ENCODE peak calls at places on chromosomes 5 and 9, in eight cellular contexts. One of them, this sample, is unnamed.
A peak's percentile ranks its signal among the peaks of the same experiment; 100 is the strongest.

GRCh38 chr5:96275051-96275450 is 158.0 kb downstream of the PCSK1 start:
- DNase-seq in body of pancreas: no peak
- DNase-seq in transverse colon: no peak
- DNase-seq in kidney: no peak
- DNase-seq in fibroblast of the aortic adventitia: no peak
- DNase-seq in epithelial cell of esophagus: no peak
- DNase-seq in HCT116: no peak
- DNase-seq in upper lobe of right lung: no peak
- DNase-seq in this sample: no peak

GRCh38 chr9:36818965-36819870 is 214.8 kb downstream of the PAX5 start:
- DNase-seq in body of pancreas: no peak
- DNase-seq in upper lobe of right lung: peak; percentile 55
- DNase-seq in kidney: peak; percentile 75
- DNase-seq in transverse colon: no peak
- DNase-seq in epithelial cell of esophagus: no peak
- DNase-seq in fibroblast of the aortic adventitia: no peak
- DNase-seq in HCT116: no peak
- DNase-seq in this sample: no peak

GRCh38 chr9:34331191-34331590 is 1.8 kb downstream of the NUDT2 start:
- DNase-seq in transverse colon: no peak
- DNase-seq in body of pancreas: no peak
- DNase-seq in fibroblast of the aortic adventitia: no peak
- DNase-seq in upper lobe of right lung: no peak
- DNase-seq in epithelial cell of esophagus: no peak
- DNase-seq in HCT116: no peak
- DNase-seq in kidney: no peak
- DNase-seq in this sample: no peak

GRCh38 chr5:60507687-60508086 is 192.3 kb downstream of the DEPDC1B start:
- DNase-seq in upper lobe of right lung: no peak
- DNase-seq in epithelial cell of esophagus: no peak
- DNase-seq in body of pancreas: no peak
- DNase-seq in kidney: no peak
- DNase-seq in transverse colon: no peak
- DNase-seq in fibroblast of the aortic adventitia: peak; percentile 52
- DNase-seq in HCT116: no peak
- DNase-seq in this sample: no peak

GRCh38 chr5:1343931-1344901 is 683 bp downstream of the CLPTM1L start:
- DNase-seq in HCT116: no peak
- DNase-seq in transverse colon: no peak
- DNase-seq in body of pancreas: no peak
- DNase-seq in upper lobe of right lung: no peak
- DNase-seq in fibroblast of the aortic adventitia: no peak
- DNase-seq in kidney: peak; percentile 77
- DNase-seq in epithelial cell of esophagus: peak; percentile 24
- DNase-seq in this sample: no peak

GRCh38 chr9:120761011-120761410 is 32.2 kb downstream of the FBXW2 start:
- DNase-seq in kidney: no peak
- DNase-seq in HCT116: no peak
- DNase-seq in upper lobe of right lung: no peak
- DNase-seq in transverse colon: no peak
- DNase-seq in epithelial cell of esophagus: no peak
- DNase-seq in body of pancreas: no peak
- DNase-seq in fibroblast of the aortic adventitia: no peak
- DNase-seq in this sample: no peak

GRCh38 chr5:139746691-139747582 is 48.7 kb upstream of the PSD2 start:
- DNase-seq in HCT116: no peak
- DNase-seq in upper lobe of right lung: no peak
- DNase-seq in transverse colon: peak; percentile 46
- DNase-seq in kidney: peak; percentile 87
- DNase-seq in body of pancreas: peak; percentile 28
- DNase-seq in epithelial cell of esophagus: no peak
- DNase-seq in fibroblast of the aortic adventitia: peak; percentile 14
- DNase-seq in this sample: no peak

GRCh38 chr9:121322037-121322736 is 47.9 kb downstream of the STOM start:
- DNase-seq in transverse colon: no peak
- DNase-seq in upper lobe of right lung: no peak
- DNase-seq in body of pancreas: no peak
- DNase-seq in epithelial cell of esophagus: peak; percentile 98
- DNase-seq in HCT116: peak; percentile 44
- DNase-seq in fibroblast of the aortic adventitia: peak; percentile 98
- DNase-seq in kidney: no peak
- DNase-seq in this sample: peak; percentile 94

GRCh38 chr9:124812401-124813016 is 35.6 kb downstream of the OLFML2A start:
- DNase-seq in transverse colon: peak; percentile 47
- DNase-seq in kidney: peak; percentile 68
- DNase-seq in upper lobe of right lung: no peak
- DNase-seq in HCT116: peak; percentile 84
- DNase-seq in epithelial cell of esophagus: peak; percentile 90
- DNase-seq in body of pancreas: no peak
- DNase-seq in fibroblast of the aortic adventitia: peak; percentile 93
- DNase-seq in this sample: peak; percentile 82

GRCh38 chr5:59380350-59380951 is 513.1 kb downstream of the PDE4D start:
- DNase-seq in epithelial cell of esophagus: peak; percentile 68
- DNase-seq in fibroblast of the aortic adventitia: peak; percentile 73
- DNase-seq in kidney: no peak
- DNase-seq in body of pancreas: no peak
- DNase-seq in HCT116: peak; percentile 37
- DNase-seq in transverse colon: no peak
- DNase-seq in upper lobe of right lung: no peak
- DNase-seq in this sample: peak; percentile 92

GRCh38 chr9:120109242-120109641 is 470.7 kb downstream of the CDK5RAP2 start:
- DNase-seq in upper lobe of right lung: no peak
- DNase-seq in transverse colon: no peak
- DNase-seq in HCT116: peak; percentile 44
- DNase-seq in fibroblast of the aortic adventitia: no peak
- DNase-seq in epithelial cell of esophagus: no peak
- DNase-seq in kidney: no peak
- DNase-seq in body of pancreas: no peak
- DNase-seq in this sample: no peak

GRCh38 chr9:135223831-135224230 is 136.4 kb downstream of the OLFM1 start:
- DNase-seq in HCT116: no peak
- DNase-seq in upper lobe of right lung: peak; percentile 61
- DNase-seq in transverse colon: no peak
- DNase-seq in kidney: peak; percentile 45
- DNase-seq in body of pancreas: no peak
- DNase-seq in epithelial cell of esophagus: no peak
- DNase-seq in fibroblast of the aortic adventitia: no peak
- DNase-seq in this sample: no peak

GRCh38 chr9:135226369-135227050 is 139.0 kb downstream of the OLFM1 start:
- DNase-seq in fibroblast of the aortic adventitia: no peak
- DNase-seq in body of pancreas: no peak
- DNase-seq in kidney: peak; percentile 38
- DNase-seq in transverse colon: no peak
- DNase-seq in upper lobe of right lung: peak; percentile 40
- DNase-seq in HCT116: no peak
- DNase-seq in epithelial cell of esophagus: no peak
- DNase-seq in this sample: no peak

GRCh38 chr9:135224921-135225541 is 137.6 kb downstream of the OLFM1 start:
- DNase-seq in epithelial cell of esophagus: no peak
- DNase-seq in HCT116: no peak
- DNase-seq in upper lobe of right lung: peak; percentile 61
- DNase-seq in kidney: peak; percentile 57
- DNase-seq in transverse colon: no peak
- DNase-seq in fibroblast of the aortic adventitia: no peak
- DNase-seq in body of pancreas: no peak
- DNase-seq in this sample: no peak

GRCh38 chr9:135224286-135224871 is 136.9 kb downstream of the OLFM1 start:
- DNase-seq in HCT116: no peak
- DNase-seq in fibroblast of the aortic adventitia: no peak
- DNase-seq in epithelial cell of esophagus: no peak
- DNase-seq in transverse colon: no peak
- DNase-seq in body of pancreas: peak; percentile 88
- DNase-seq in upper lobe of right lung: peak; percentile 82
- DNase-seq in kidney: peak; percentile 60
- DNase-seq in this sample: no peak

DNA sequence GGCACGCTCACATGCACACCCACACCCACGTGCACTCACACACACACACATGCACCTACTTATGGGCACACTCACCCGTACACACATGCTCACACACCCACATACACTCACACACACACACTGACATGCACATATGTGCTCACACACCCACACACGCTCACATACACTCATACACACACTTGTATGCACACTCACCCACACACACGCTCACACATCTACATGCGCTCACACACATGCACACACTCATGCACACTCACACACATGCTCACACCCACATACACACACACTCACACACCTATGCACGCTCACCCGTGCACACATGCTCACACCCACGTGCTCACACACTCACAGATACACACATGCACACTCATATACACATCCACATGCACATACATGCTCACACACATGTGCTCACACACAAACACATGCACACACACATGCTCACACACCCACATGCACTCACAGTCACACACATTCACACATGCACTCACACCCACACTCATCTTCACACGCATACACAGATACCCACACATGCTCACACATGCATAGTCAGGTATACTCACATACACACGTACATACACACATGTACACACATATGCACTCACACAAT is 138.3 kb downstream of the OLFM1 start:
- DNase-seq in body of pancreas: no peak
- DNase-seq in transverse colon: no peak
- DNase-seq in HCT116: no peak
- DNase-seq in upper lobe of right lung: no peak
- DNase-seq in epithelial cell of esophagus: no peak
- DNase-seq in fibroblast of the aortic adventitia: no peak
- DNase-seq in kidney: peak; percentile 9
- DNase-seq in this sample: no peak
- H3K4me3 ChIP-seq in body of pancreas: no peak overlapping the region
- H3K4me3 ChIP-seq in transverse colon: no peak overlapping the region
- H3K4me3 ChIP-seq in HCT116: no peak overlapping the region
- H3K4me3 ChIP-seq in upper lobe of right lung: no peak overlapping the region
- H3K4me3 ChIP-seq in epithelial cell of esophagus: no peak overlapping the region
- H3K4me3 ChIP-seq in fibroblast of the aortic adventitia: no peak overlapping the region
- H3K4me3 ChIP-seq in kidney: no peak overlapping the region
- H3K4me3 ChIP-seq in this sample: no peak overlapping the region

GRCh38 chr9:105316703-105317102 is 72.3 kb downstream of the SLC44A1 start:
- DNase-seq in transverse colon: no peak
- DNase-seq in upper lobe of right lung: no peak
- DNase-seq in HCT116: no peak
- DNase-seq in body of pancreas: no peak
- DNase-seq in fibroblast of the aortic adventitia: no peak
- DNase-seq in kidney: no peak
- DNase-seq in epithelial cell of esophagus: no peak
- DNase-seq in this sample: no peak
- TF ChIP-seq CTCF in transverse colon: no peak
- TF ChIP-seq CTCF in upper lobe of right lung: no peak
- TF ChIP-seq CTCF in HCT116: no peak
- TF ChIP-seq CTCF in body of pancreas: no peak
- TF ChIP-seq CTCF in fibroblast of the aortic adventitia: no peak
- TF ChIP-seq CTCF in kidney: no peak
- TF ChIP-seq CTCF in epithelial cell of esophagus: no peak
- TF ChIP-seq CTCF in this sample: no peak

GRCh38 chr5:120614512-120614911 is 150.4 kb downstream of the PRR16 start:
- DNase-seq in epithelial cell of esophagus: peak; percentile 62
- DNase-seq in body of pancreas: no peak
- DNase-seq in upper lobe of right lung: no peak
- DNase-seq in fibroblast of the aortic adventitia: peak; percentile 85
- DNase-seq in transverse colon: no peak
- DNase-seq in HCT116: no peak
- DNase-seq in kidney: no peak
- DNase-seq in this sample: no peak
- H3K4me3 ChIP-seq in epithelial cell of esophagus: no peak overlapping the region
- H3K4me3 ChIP-seq in body of pancreas: no peak overlapping the region
- H3K4me3 ChIP-seq in upper lobe of right lung: no peak overlapping the region
- H3K4me3 ChIP-seq in fibroblast of the aortic adventitia: no peak overlapping the region
- H3K4me3 ChIP-seq in transverse colon: no peak overlapping the region
- H3K4me3 ChIP-seq in HCT116: no peak overlapping the region
- H3K4me3 ChIP-seq in kidney: no peak overlapping the region
- H3K4me3 ChIP-seq in this sample: no peak overlapping the region

GRCh38 chr9:70452365-70452764 is 37.9 kb upstream of the KLF9 start:
- DNase-seq in upper lobe of right lung: no peak
- DNase-seq in kidney: no peak
- DNase-seq in body of pancreas: no peak
- DNase-seq in fibroblast of the aortic adventitia: no peak
- DNase-seq in transverse colon: no peak
- DNase-seq in HCT116: no peak
- DNase-seq in epithelial cell of esophagus: no peak
- DNase-seq in this sample: no peak
- TF ChIP-seq CTCF in upper lobe of right lung: no peak
- TF ChIP-seq CTCF in kidney: no peak
- TF ChIP-seq CTCF in body of pancreas: no peak
- TF ChIP-seq CTCF in fibroblast of the aortic adventitia: no peak
- TF ChIP-seq CTCF in transverse colon: no peak
- TF ChIP-seq CTCF in HCT116: no peak
- TF ChIP-seq CTCF in epithelial cell of esophagus: no peak
- TF ChIP-seq CTCF in this sample: no peak

DNA sequence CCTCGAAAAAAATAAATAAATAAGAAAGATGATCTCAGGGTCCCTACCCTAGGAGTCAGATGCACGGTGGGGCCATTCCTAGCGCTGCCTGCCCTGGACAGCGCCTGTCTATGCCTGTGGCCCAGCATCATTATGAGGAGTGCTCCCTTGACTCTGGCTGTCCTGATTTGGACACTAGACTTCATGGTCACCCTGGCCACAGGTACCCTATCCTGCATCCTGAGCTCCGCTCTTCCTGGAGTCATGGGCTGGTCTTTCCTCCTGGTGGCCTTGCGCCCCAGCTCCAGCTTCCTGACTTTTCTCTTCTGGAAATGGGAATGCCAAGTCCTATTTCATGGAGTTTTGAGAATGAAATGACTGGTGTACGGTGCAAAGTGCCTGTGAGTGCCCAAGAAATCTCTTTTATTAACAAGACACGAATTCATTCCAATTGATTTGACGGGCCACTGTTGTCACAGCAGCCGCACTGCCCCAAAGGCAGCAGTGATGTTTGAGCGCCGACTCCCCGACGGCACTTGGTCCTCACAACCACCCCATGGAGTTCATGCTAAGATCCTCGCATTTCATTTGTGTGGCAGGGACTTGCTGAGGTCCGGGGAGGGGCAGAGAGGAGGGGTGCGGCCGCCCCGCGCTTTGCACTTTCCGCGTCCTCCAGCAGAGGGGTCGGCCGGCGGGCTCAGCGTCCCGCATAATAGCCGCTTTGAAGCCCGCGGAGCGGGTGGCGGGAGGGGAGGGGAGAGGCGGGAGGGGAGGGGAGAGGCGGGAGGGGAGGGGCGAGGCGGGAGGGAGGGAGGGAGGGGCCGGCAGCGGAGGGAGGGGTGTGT is 453 bp upstream of the AIF1L start:
- DNase-seq in fibroblast of the aortic adventitia: no peak
- DNase-seq in transverse colon: no peak
- DNase-seq in upper lobe of right lung: no peak
- DNase-seq in kidney: peak; percentile 84
- DNase-seq in epithelial cell of esophagus: no peak
- DNase-seq in body of pancreas: no peak
- DNase-seq in HCT116: peak; percentile 22
- DNase-seq in this sample: no peak
- H3K4me3 ChIP-seq in fibroblast of the aortic adventitia: peak overlapping the region; percentile 53
- H3K4me3 ChIP-seq in transverse colon: peak overlapping the region; percentile 62
- H3K4me3 ChIP-seq in upper lobe of right lung: peak overlapping the region; percentile 51
- H3K4me3 ChIP-seq in kidney: no peak overlapping the region
- H3K4me3 ChIP-seq in epithelial cell of esophagus: peak overlapping the region; percentile 13
- H3K4me3 ChIP-seq in body of pancreas: no peak overlapping the region
- H3K4me3 ChIP-seq in HCT116: peak overlapping the region; percentile 71
- H3K4me3 ChIP-seq in this sample: peak overlapping the region; percentile 41